ENCODE peak calls at places on chromosome X, in five cellular contexts. Y, M, I, N and J are unnamed samples.

GRCh38 chrX:114930227-114930626 is 87.2 kb downstream of the IL13RA2 start:
- DNase-seq in I (no peak), M (no peak), N (no peak), Y (no peak), J (no peak)

GRCh38 chrX:13142891-13143290 is 98.5 kb upstream of the FAM9C start:
- DNase-seq in I (no peak), Y (no peak), N (no peak), M (no peak), J (no peak)

GRCh38 chrX:150362599-150363481 is at the start of gene MAMLD1:
- DNase-seq in I (peak; percentile 80), N (peak; percentile 39), M (no peak), Y (peak; percentile 29), J (peak; percentile 73)

GRCh38 chrX:42119076-42119475 is 195.7 kb upstream of the CASK start:
- DNase-seq in M (no peak), I (peak; percentile 49), N (no peak), Y (no peak), J (no peak)

GRCh38 chrX:74349387-74349786 is 45.4 kb downstream of the ZCCHC13 start:
- DNase-seq in M (no peak), I (peak; percentile 76), Y (no peak), N (no peak), J (no peak)

GRCh38 chrX:23504540-23504884 is 162.8 kb upstream of the PRDX4 start:
- DNase-seq in M (no peak), I (no peak), N (no peak), Y (no peak), J (no peak)

GRCh38 chrX:83759872-83760271 is 101.1 kb upstream of the CYLC1 start:
- DNase-seq in M (no peak), I (peak; percentile 18), Y (no peak), N (no peak), J (no peak)

GRCh38 chrX:29724316-29724715 is 491.0 kb upstream of the MAGEB2 start:
- DNase-seq in I (no peak), M (no peak), Y (no peak), N (no peak), J (no peak)

GRCh38 chrX:40949071-40949470 is 136.2 kb upstream of the USP9X start:
- DNase-seq in I (no peak), Y (no peak), N (no peak), M (no peak), J (no peak)

GRCh38 chrX:1582686-1583437 is 8.5 kb upstream of the AKAP17A start:
- DNase-seq in N (no peak), Y (no peak), M (no peak), I (peak; percentile 26), J (no peak)

GRCh38 chrX:139936259-139936658 is 3.4 kb upstream of the ATP11C start:
- DNase-seq in N (no peak), I (no peak), Y (no peak), M (no peak), J (no peak)

GRCh38 chrX:22520128-22520828 is 247.6 kb downstream of the CBLL2 start:
- DNase-seq in N (no peak), Y (no peak), M (no peak), I (no peak), J (no peak)

GRCh38 chrX:31223817-31224216 is 152.0 kb upstream of the FTHL17 start:
- DNase-seq in Y (no peak), N (no peak), I (peak; percentile 85), M (no peak), J (no peak)

GRCh38 chrX:153460826-153461225 is 9.6 kb downstream of the HAUS7 start:
- DNase-seq in M (no peak), I (peak; percentile 54), N (peak; percentile 6), Y (peak; percentile 35), J (no peak)

GRCh38 chrX:74536142-74537010 is 78.0 kb downstream of the RLIM start:
- DNase-seq in M (peak; percentile 4), N (peak; percentile 8), Y (peak; percentile 15), I (peak; percentile 85), J (peak; percentile 12)

GRCh38 chrX:16754019-16754418 is 32.2 kb upstream of the TXLNG start:
- DNase-seq in M (no peak), Y (no peak), I (peak; percentile 34), N (no peak), J (no peak)

GRCh38 chrX:13545731-13546130 is 23.7 kb upstream of the EGFL6 start:
- DNase-seq in N (no peak), M (no peak), I (no peak), Y (no peak), J (no peak)

GRCh38 chrX:136158685-136159084 is 11.4 kb downstream of the FHL1 start:
- DNase-seq in N (no peak), I (no peak), Y (no peak), M (no peak), J (no peak)

GRCh38 chrX:44036336-44036735 is 63.1 kb upstream of the NDP start:
- DNase-seq in I (peak; percentile 81), M (no peak), Y (no peak), N (no peak), J (no peak)

GRCh38 chrX:51336584-51336983 is 4.0 kb downstream of the NUDT10 start:
- DNase-seq in I (peak; percentile 49), N (no peak), M (no peak), Y (peak; percentile 11), J (peak; percentile 5)

GRCh38 chrX:7115557-7115956 is 32.0 kb upstream of the STS start:
- DNase-seq in I (no peak), N (no peak), Y (no peak), M (no peak), J (no peak)

GRCh38 chrX:31590581-31591113 is 518.8 kb upstream of the FTHL17 start:
- DNase-seq in Y (no peak), I (peak; percentile 72), M (no peak), N (no peak), J (no peak)

GRCh38 chrX:111041018-111041462 is 55.0 kb upstream of the PAK3 start:
- DNase-seq in N (no peak), M (no peak), Y (no peak), I (peak; percentile 85), J (peak; percentile 8)

GRCh38 chrX:123450217-123450616 is 266.1 kb downstream of the GRIA3 start:
- DNase-seq in I (peak; percentile 2), Y (no peak), M (no peak), N (no peak), J (no peak)

GRCh38 chrX:39853417-39853816 is 244.3 kb downstream of the BCOR start:
- DNase-seq in M (no peak), N (no peak), Y (no peak), I (no peak), J (no peak)

GRCh38 chrX:132750312-132751042 is 208.0 kb downstream of the HS6ST2 start:
- DNase-seq in Y (no peak), M (no peak), N (no peak), I (no peak), J (no peak)

GRCh38 chrX:109352121-109352556 is 129.7 kb downstream of the GUCY2F start:
- DNase-seq in Y (no peak), M (no peak), N (no peak), I (peak; percentile 33), J (no peak)

GRCh38 chrX:16842684-16843083 is 27.5 kb downstream of the RBBP7 start:
- DNase-seq in M (no peak), N (no peak), Y (no peak), I (no peak), J (no peak)

GRCh38 chrX:94178145-94178790 is 504.3 kb downstream of the FAM133A start:
- DNase-seq in M (no peak), N (no peak), I (peak; percentile 0), Y (no peak), J (no peak)

GRCh38 chrX:23742174-23742692 is 843 bp downstream of the ACOT9 start:
- DNase-seq in M (no peak), N (no peak), I (peak; percentile 69), Y (no peak), J (peak; percentile 8)

GRCh38 chrX:100926453-100926852 is 2.3 kb downstream of the XKRX start:
- DNase-seq in Y (no peak), M (no peak), I (peak; percentile 67), N (no peak), J (no peak)

GRCh38 chrX:103831342-103831802 is 685 bp downstream of the RAB9B start:
- DNase-seq in I (no peak), M (no peak), Y (no peak), N (peak; percentile 9), J (peak; percentile 47)

GRCh38 chrX:72131317-72132294 is at the start of gene RTL5:
- DNase-seq in Y (peak; percentile 32), I (peak; percentile 78), N (peak; percentile 47), M (peak; percentile 38), J (peak; percentile 11)

GRCh38 chrX:125439194-125439849 is 119.7 kb downstream of the TEX13C start:
- DNase-seq in Y (no peak), N (no peak), M (no peak), I (peak; percentile 9), J (no peak)

GRCh38 chrX:47608130-47608810 is 11.4 kb downstream of the SYN1 start:
- DNase-seq in M (no peak), Y (no peak), I (no peak), N (no peak), J (no peak)

GRCh38 chrX:120402363-120402762 is 40.5 kb downstream of the ATP1B4 start:
- DNase-seq in I (peak; percentile 31), Y (no peak), N (no peak), M (no peak), J (no peak)

GRCh38 chrX:10103023-10103422 is 53.8 kb upstream of the CLCN4 start:
- DNase-seq in N (no peak), Y (no peak), M (no peak), I (peak; percentile 83), J (no peak)

GRCh38 chrX:39839371-39839770 is 258.4 kb downstream of the BCOR start:
- DNase-seq in Y (no peak), I (no peak), M (no peak), N (no peak), J (no peak)